ENCODE peak calls at places on chromosomes 12 and 14, in four cellular contexts. A is AG04449; E is CD8-positive, alpha-beta memory T cell; O is spleen. D is an unnamed sample.

GRCh38 chr12:123035841-123036240 is 55.4 kb downstream of the ARL6IP4 start:
- DNase-seq in E (no peak), O (peak), A (no peak), D (no peak)

GRCh38 chr14:48341069-48341468 is 665.7 kb upstream of the MDGA2 start:
- DNase-seq in A (no peak), O (no peak), E (no peak), D (no peak)

GRCh38 chr12:56954057-56954577 is 3.3 kb downstream of the RDH16 start:
- DNase-seq in A (no peak), E (no peak), O (no peak), D (no peak)

GRCh38 chr12:16914853-16915252 is 308.9 kb upstream of the LMO3 start:
- DNase-seq in A (no peak), O (no peak), E (no peak), D (no peak)

GRCh38 chr14:76955575-76956252 is 72.8 kb downstream of the IRF2BPL start:
- DNase-seq in O (peak), E (peak), A (no peak), D (peak)

GRCh38 chr12:19683178-19683927 is 244.1 kb downstream of the AEBP2 start:
- DNase-seq in O (no peak), E (no peak), A (peak), D (no peak)

GRCh38 chr12:111767362-111768158 is 827 bp downstream of the ALDH2 start:
- DNase-seq in O (no peak), A (no peak), E (no peak), D (no peak)

GRCh38 chr12:65133879-65134278 is 12.8 kb upstream of the WIF1 start:
- DNase-seq in E (no peak), O (no peak), A (no peak), D (no peak)

GRCh38 chr12:132429122-132429931 is 60.6 kb upstream of the FBRSL1 start:
- DNase-seq in A (no peak), O (no peak), E (no peak), D (no peak)

GRCh38 chr12:101670007-101670671 is 27.3 kb upstream of the CHPT1 start:
- DNase-seq in O (no peak), E (peak), A (peak), D (peak)

GRCh38 chr14:75981426-75981825 is 369 bp downstream of the TGFB3 start:
- DNase-seq in O (no peak), A (no peak), E (peak), D (no peak)

GRCh38 chr12:51270067-51270846 is at the start of gene SMAGP:
- DNase-seq in E (peak), A (no peak), O (peak), D (no peak)

GRCh38 chr12:84270470-84271140 is 642.0 kb downstream of the SLC6A15 start:
- DNase-seq in A (no peak), O (no peak), E (no peak), D (no peak)

GRCh38 chr12:15131462-15131861 is 89.8 kb downstream of the RERG start:
- DNase-seq in O (no peak), E (no peak), A (no peak), D (no peak)

GRCh38 chr12:42296503-42297109 is 29.3 kb downstream of the ZCRB1 start:
- DNase-seq in A (no peak), E (no peak), O (no peak), D (peak)

GRCh38 chr12:51814311-51815088 is 34.0 kb downstream of the FIGNL2 start:
- DNase-seq in E (peak), A (no peak), O (peak), D (no peak)

GRCh38 chr14:60786905-60787304 is 52.3 kb downstream of the MNAT1 start:
- DNase-seq in O (no peak), A (no peak), E (no peak), D (no peak)

GRCh38 chr14:27845241-27845850 is 921.2 kb upstream of the FOXG1 start:
- DNase-seq in O (peak), E (no peak), A (no peak), D (no peak)

GRCh38 chr12:2668816-2669215 is 126.0 kb upstream of the FKBP4 start:
- DNase-seq in O (peak), A (no peak), E (no peak), D (no peak)

GRCh38 chr14:99261916-99262787 is 9.8 kb downstream of the BCL11B start:
- DNase-seq in E (peak), A (no peak), O (peak), D (peak)

GRCh38 chr12:625998-626397 is 37.2 kb downstream of the NINJ2 start:
- DNase-seq in A (no peak), O (no peak), E (no peak), D (no peak)

GRCh38 chr12:52836042-52836466 is 1.9 kb upstream of the KRT79 start:
- DNase-seq in A (no peak), O (peak), E (no peak), D (no peak)

GRCh38 chr12:104680070-104680469 is 223.3 kb downstream of the CHST11 start:
- DNase-seq in O (no peak), E (peak), A (no peak), D (peak)

GRCh38 chr12:108768591-108769500 is 37.5 kb upstream of the CORO1C start:
- DNase-seq in O (peak), E (no peak), A (no peak), D (no peak)

GRCh38 chr12:118436986-118437385 is 60.6 kb downstream of the SUDS3 start:
- DNase-seq in E (no peak), O (no peak), A (peak), D (no peak)

GRCh38 chr12:53862206-53862605 is 76.4 kb upstream of the HOXC13 start:
- DNase-seq in A (no peak), O (no peak), E (no peak), D (no peak)

GRCh38 chr12:120835304-120835612 is 68.9 kb downstream of the SPPL3 start:
- DNase-seq in E (no peak), A (no peak), O (no peak), D (no peak)

GRCh38 chr12:26730546-26731085 is 102.4 kb downstream of the ITPR2 start:
- DNase-seq in O (no peak), A (no peak), E (no peak), D (no peak)

GRCh38 chr12:124420972-124421674 is 126.2 kb downstream of the RFLNA start:
- DNase-seq in A (no peak), O (no peak), E (no peak), D (no peak)

GRCh38 chr12:50003595-50003994 is 21.7 kb downstream of the RACGAP1 start:
- DNase-seq in E (no peak), O (no peak), A (no peak), D (no peak)

GRCh38 chr14:90785474-90785873 is 30.8 kb downstream of the TTC7B start:
- DNase-seq in O (no peak), A (no peak), E (no peak), D (no peak)

GRCh38 chr14:52020866-52021717 is 31.7 kb downstream of the RTRAF start:
- DNase-seq in O (no peak), A (no peak), E (no peak), D (peak)

GRCh38 chr14:61607570-61608244 is 87.6 kb upstream of the HIF1A start:
- DNase-seq in O (no peak), E (no peak), A (no peak), D (peak)

GRCh38 chr14:106622200-106622745 is 1095.9 kb downstream of the TMEM121 start:
- DNase-seq in E (peak), A (no peak), O (no peak), D (peak)

GRCh38 chr14:97380539-97380941 is 583.4 kb downstream of the VRK1 start:
- DNase-seq in E (no peak), O (no peak), A (no peak), D (no peak)

GRCh38 chr14:96514694-96515093 is 12.5 kb downstream of the PAPOLA start:
- DNase-seq in A (no peak), E (no peak), O (no peak), D (no peak)

GRCh38 chr12:6953417-6954315 is 2.5 kb downstream of the PTPN6 start:
- DNase-seq in O (peak), E (peak), A (no peak), D (peak)

GRCh38 chr12:6955462-6956331 is 4.5 kb downstream of the PTPN6 start:
- DNase-seq in O (peak), A (no peak), E (no peak), D (no peak)

GRCh38 chr12:6956332-6956727 is 5.2 kb downstream of the PTPN6 start:
- DNase-seq in E (no peak), A (no peak), O (peak), D (no peak)

GRCh38 chr12:6954316-6954710 is 3.2 kb downstream of the PTPN6 start:
- DNase-seq in A (no peak), E (no peak), O (no peak), D (no peak)

DNA sequence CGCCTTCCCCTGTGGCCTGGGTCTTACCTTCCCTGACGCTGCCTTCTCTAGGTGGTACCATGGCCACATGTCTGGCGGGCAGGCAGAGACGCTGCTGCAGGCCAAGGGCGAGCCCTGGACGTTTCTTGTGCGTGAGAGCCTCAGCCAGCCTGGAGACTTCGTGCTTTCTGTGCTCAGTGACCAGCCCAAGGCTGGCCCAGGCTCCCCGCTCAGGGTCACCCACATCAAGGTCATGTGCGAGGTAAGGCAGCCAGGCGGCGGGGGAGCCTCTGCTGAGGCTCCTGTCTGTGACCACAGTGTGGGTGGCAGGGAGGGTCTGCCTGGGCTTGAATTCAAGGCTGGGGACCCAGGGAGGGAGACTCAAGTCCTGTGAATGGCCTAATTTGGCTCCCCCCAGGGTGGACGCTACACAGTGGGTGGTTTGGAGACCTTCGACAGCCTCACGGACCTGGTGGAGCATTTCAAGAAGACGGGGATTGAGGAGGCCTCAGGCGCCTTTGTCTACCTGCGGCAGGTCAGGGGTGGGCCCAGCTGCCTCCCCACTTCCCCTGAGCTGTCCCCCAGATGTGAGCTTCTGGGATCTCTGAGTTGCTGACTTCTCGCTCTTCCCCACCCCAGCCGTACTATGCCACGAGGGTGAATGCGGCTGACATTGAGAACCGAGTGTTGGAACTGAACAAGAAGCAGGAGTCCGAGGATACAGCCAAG is 3.8 kb downstream of the PTPN6 start:
- DNase-seq in A (no peak), O (peak), E (no peak), D (no peak)
- H3K4me3 ChIP-seq in A (no peak), O (no peak), E (peak), D (no peak)

DNA sequence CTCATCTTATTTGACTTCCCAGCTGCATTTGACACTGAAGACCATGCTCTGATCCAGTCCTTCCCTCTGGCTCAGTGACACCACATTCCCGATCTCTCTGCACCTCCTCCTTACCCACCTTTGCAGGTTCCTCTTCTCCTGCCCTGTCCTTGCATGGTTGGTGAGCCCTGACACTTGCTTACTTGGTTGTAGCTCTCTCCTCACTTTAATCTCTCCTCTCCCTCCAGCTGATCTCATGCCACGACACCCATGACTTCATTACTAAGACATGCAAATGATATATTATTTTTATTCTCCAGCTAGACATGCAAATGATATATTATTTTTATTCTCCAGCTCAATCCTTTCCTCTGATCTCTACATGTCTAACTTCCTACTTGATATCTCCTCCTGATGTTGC is at the start of gene SERPINA9:
- DNase-seq in E (no peak), A (no peak), O (no peak), D (no peak)
- H3K4me3 ChIP-seq in E (no peak), A (no peak), O (no peak), D (no peak)

GRCh38 chr12:130934753-130935152 is 19.0 kb upstream of the ADGRD1 start:
- DNase-seq in E (no peak), A (no peak), O (no peak), D (no peak)

GRCh38 chr12:130936566-130936965 is 17.1 kb upstream of the ADGRD1 start:
- DNase-seq in O (no peak), A (no peak), E (no peak), D (no peak)

GRCh38 chr12:130933269-130933995 is 20.3 kb upstream of the ADGRD1 start:
- DNase-seq in E (no peak), A (no peak), O (no peak), D (no peak)

GRCh38 chr12:130929363-130929762 is 24.3 kb upstream of the ADGRD1 start:
- DNase-seq in A (no peak), E (no peak), O (no peak), D (no peak)

GRCh38 chr12:130932061-130932650 is 21.6 kb upstream of the ADGRD1 start:
- DNase-seq in O (no peak), A (no peak), E (no peak), D (no peak)
- H3K4me3 ChIP-seq in O (no peak), A (no peak), E (no peak), D (no peak)

DNA sequence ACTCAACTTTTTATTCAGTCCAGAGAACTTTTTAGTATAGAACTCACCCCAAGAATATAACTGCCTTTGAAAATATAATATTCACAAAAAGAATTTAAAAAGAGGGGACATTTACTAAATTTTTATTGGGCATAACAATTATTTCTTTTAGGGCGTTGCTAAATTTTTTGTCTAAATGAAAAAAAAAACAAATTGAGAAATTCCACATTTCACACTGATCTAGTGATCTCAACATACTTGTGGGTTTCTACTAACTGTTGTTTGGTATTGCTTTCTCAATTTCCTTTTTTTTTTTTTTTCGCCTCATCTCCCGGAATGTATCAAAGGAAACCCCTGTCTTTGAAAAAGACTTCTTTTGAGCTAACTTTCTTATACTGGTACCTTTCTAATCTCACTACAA is at the start of gene CLEC4D:
- DNase-seq in A (no peak), O (no peak), E (no peak), D (no peak)
- H3K4me3 ChIP-seq in A (no peak), O (no peak), E (no peak), D (no peak)

D was measured in Jurkat, Clone E6-1.